ENCODE peak calls at places on chromosomes 4 and X, in four cellular contexts. K, W, L and Z are unnamed samples. For H3K9me3, the result is how much of the 10 kb centered on the place peaks cover.

GRCh38 chrX:124263743-124264142 is 68.7 kb upstream of the TEX13D start:
- DNase-seq in K (no peak), W (no peak), L (no peak), Z (no peak)

GRCh38 chr4:110211007-110211769 is 12.8 kb upstream of the ELOVL6 start:
- DNase-seq in K (peak), W (no peak), L (no peak), Z (no peak)

GRCh38 chr4:105457997-105458396 is 15.9 kb downstream of the PPA2 start:
- DNase-seq in K (no peak), W (no peak), L (no peak), Z (no peak)

GRCh38 chr4:149291463-149291862 is 524.2 kb downstream of the IQCM start:
- DNase-seq in K (no peak), W (no peak), L (no peak), Z (no peak)

GRCh38 chr4:89422441-89422950 is 114.9 kb upstream of the GPRIN3 start:
- DNase-seq in K (no peak), W (no peak), L (no peak), Z (no peak)

GRCh38 chrX:18661273-18661672 is 10.6 kb downstream of the RS1 start:
- DNase-seq in K (no peak), W (no peak), L (no peak), Z (no peak)

GRCh38 chrX:24988314-24988713 is 27.5 kb downstream of the ARX start:
- DNase-seq in K (no peak), W (no peak), L (no peak), Z (no peak)

GRCh38 chr4:7861440-7861881 is 78.2 kb downstream of the AFAP1 start:
- DNase-seq in K (no peak), W (no peak), L (no peak), Z (no peak)

GRCh38 chr4:76723373-76723772 is 174.6 kb downstream of the SOWAHB start:
- DNase-seq in K (no peak), W (no peak), L (no peak), Z (no peak)

GRCh38 chr4:766152-766515 is 59.8 kb downstream of the CPLX1 start:
- DNase-seq in K (no peak), W (no peak), L (no peak), Z (no peak)

GRCh38 chr4:54783402-54784110 is 125.8 kb downstream of the KIT start:
- DNase-seq in K (no peak), W (no peak), L (no peak), Z (no peak)

GRCh38 chr4:864456-865120 is 38.7 kb upstream of the CPLX1 start:
- DNase-seq in K (no peak), W (no peak), L (no peak), Z (no peak)

GRCh38 chr4:140427919-140428471 is 547 bp upstream of the CLGN start:
- DNase-seq in K (no peak), W (no peak), L (no peak), Z (no peak)

GRCh38 chrX:74304016-74304415 is at the start of gene ZCCHC13:
- DNase-seq in K (no peak), W (no peak), L (no peak), Z (no peak)

GRCh38 chr4:125101706-125102105 is 213.0 kb upstream of the FAT4 start:
- DNase-seq in K (no peak), W (no peak), L (no peak), Z (no peak)

GRCh38 chr4:82528074-82528473 is 33.7 kb downstream of the TMEM150C start:
- DNase-seq in K (no peak), W (no peak), L (no peak), Z (no peak)

GRCh38 chrX:3514996-3515395 is 168.5 kb upstream of the MXRA5 start:
- DNase-seq in K (no peak), W (no peak), L (no peak), Z (no peak)

GRCh38 chrX:71911023-71911730 is 532 bp downstream of the NHSL2 start:
- DNase-seq in K (peak), W (no peak), L (no peak), Z (peak)

GRCh38 chr4:133147922-133148689 is 988 bp upstream of the PCDH10 start:
- DNase-seq in K (no peak), W (peak), L (no peak), Z (no peak)

GRCh38 chr4:142414336-142414945 is 431.7 kb downstream of the INPP4B start:
- DNase-seq in K (no peak), W (no peak), L (no peak), Z (no peak)

GRCh38 chr4:8912506-8912905 is 40.9 kb upstream of the HMX1 start:
- DNase-seq in K (no peak), W (no peak), L (no peak), Z (no peak)

GRCh38 chr4:138330531-138330930 is 88.4 kb upstream of the SLC7A11 start:
- DNase-seq in K (no peak), W (no peak), L (no peak), Z (no peak)

GRCh38 chr4:37666625-37667071 is 19.5 kb downstream of the RELL1 start:
- DNase-seq in K (no peak), W (no peak), L (peak), Z (peak)

GRCh38 chr4:78432896-78433295 is 118.7 kb upstream of the ANXA3 start:
- DNase-seq in K (no peak), W (no peak), L (no peak), Z (no peak)

GRCh38 chr4:116913451-116913850 is 171.9 kb downstream of the TRAM1L1 start:
- DNase-seq in K (no peak), W (no peak), L (no peak), Z (no peak)

GRCh38 chrX:130916636-130917422 is 13.8 kb upstream of the ENOX2 start:
- DNase-seq in K (peak), W (no peak), L (no peak), Z (peak)

GRCh38 chr4:79576480-79576803 is 168.4 kb upstream of the GK2 start:
- DNase-seq in K (no peak), W (no peak), L (no peak), Z (no peak)

GRCh38 chrX:148371251-148371650 is 129.2 kb upstream of the AFF2 start:
- DNase-seq in K (no peak), W (no peak), L (no peak), Z (no peak)

GRCh38 chr4:37977471-37978452 is 17.6 kb downstream of the PTTG2 start:
- DNase-seq in K (peak), W (peak), L (peak), Z (peak)

GRCh38 chr4:156949373-156949814 is 22.2 kb downstream of the PDGFC start:
- DNase-seq in K (no peak), W (no peak), L (no peak), Z (no peak)

GRCh38 chr4:145829629-145830395 is 108.8 kb downstream of the ZNF827 start:
- DNase-seq in K (no peak), W (no peak), L (no peak), Z (no peak)

GRCh38 chr4:76950846-76951321 is 1.3 kb downstream of the SEPTIN11 start:
- DNase-seq in K (no peak), W (no peak), L (peak), Z (no peak)

GRCh38 chr4:175421506-175421905 is 390.6 kb downstream of the GPM6A start:
- DNase-seq in K (no peak), W (no peak), L (no peak), Z (no peak)

GRCh38 chrX:68146054-68146453 is 287.2 kb downstream of the OPHN1 start:
- DNase-seq in K (no peak), W (no peak), L (no peak), Z (no peak)

GRCh38 chr4:10159671-10160070 is 43.1 kb upstream of the WDR1 start:
- DNase-seq in K (no peak), W (no peak), L (no peak), Z (no peak)

GRCh38 chr4:33013280-33013679 is 2293.1 kb downstream of the PCDH7 start:
- DNase-seq in K (no peak), W (no peak), L (no peak), Z (no peak)

GRCh38 chr4:33189169-33189568 is 2469.0 kb downstream of the PCDH7 start:
- DNase-seq in K (no peak), W (no peak), L (no peak), Z (no peak)

DNA sequence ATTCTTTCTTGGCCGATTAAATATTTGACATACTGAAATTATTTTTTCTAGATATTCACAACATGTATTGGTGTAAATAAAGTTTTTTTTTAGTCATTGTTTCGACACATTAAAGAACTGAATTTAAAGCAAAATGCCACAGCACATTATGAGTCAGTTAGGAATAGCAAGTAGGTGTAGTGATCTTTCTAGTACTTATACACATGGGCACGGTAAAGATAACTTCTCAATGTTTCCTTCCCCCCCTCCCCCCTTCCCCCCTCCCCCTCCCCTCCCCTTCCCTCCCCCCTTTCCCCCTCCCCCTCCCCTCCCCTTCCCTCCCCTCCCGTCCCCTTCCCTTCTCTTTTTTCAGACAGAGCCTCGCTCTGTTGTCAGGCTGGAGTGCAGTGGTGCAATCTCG is 1269.9 kb downstream of the ADGRL3 start:
- DNase-seq in K (no peak), W (no peak), L (no peak), Z (no peak)
- H3K9me3 ChIP-seq in K (under half), W (under half), L (under half), Z (under half)

GRCh38 chrX:12949927-12950656 is 24.8 kb upstream of the TMSB4X start:
- DNase-seq in K (peak), W (peak), L (peak), Z (peak)
- TF ChIP-seq CTCF in K (no peak), W (no peak), L (no peak), Z (no peak)

DNA sequence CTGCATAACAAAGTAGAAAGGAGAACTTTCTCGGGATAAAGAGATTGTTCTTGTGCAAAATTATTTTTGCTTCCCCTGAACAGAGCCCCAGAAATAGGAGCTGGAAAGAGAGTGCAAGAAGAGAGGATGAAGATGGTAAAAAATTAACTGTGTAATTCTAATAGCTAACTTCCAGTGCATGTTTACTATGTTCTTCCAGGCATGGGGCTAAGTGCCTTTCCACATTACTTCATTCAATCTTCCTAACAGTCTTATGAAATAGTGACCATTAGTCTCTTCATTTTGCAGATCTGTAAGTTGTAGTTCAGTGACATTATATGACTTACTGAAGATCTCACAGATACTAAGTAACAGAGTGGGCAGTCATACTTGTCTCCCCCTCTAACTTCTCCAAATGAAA is 61.1 kb upstream of the KLHL13 start:
- DNase-seq in K (no peak), W (no peak), L (no peak), Z (no peak)
- H3K9me3 ChIP-seq in K (under half), W (under half), L (under half), Z (under half)

DNA sequence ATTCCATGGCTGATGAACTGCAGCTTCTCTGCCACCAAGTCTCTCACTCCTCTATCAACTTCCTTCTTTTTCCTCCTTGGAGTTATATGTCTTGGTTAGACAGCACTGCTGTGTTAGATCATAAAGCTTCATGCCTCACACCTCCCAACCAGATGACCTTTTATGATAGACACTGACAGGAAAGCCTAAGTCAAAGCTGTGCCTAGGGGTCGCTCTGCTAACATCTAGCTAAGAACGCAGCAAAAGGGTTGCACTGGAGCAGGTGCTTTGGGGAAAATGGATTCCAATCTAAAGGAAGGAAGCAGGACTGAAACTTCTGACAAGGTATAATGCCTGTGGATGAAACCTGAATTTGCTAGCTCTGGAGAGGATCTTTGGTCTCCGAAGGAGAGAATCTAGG is 509.7 kb downstream of the SMARCA1 start:
- DNase-seq in K (no peak), W (no peak), L (no peak), Z (no peak)
- TF ChIP-seq CTCF in K (no peak), W (no peak), L (no peak), Z (no peak)